ENCODE peak calls at places on chromosomes 4 and X, in five cellular contexts. X is CD8-positive, alpha-beta memory T cell; Y is pancreas; O is uterus; B is Panc1. F is an unnamed sample.

GRCh38 chr4:83993774-83994173 is 457.9 kb downstream of the GPAT3 start:
- DNase-seq in X (no peak), Y (no peak), O (no peak), B (no peak), F (peak; percentile 30)

GRCh38 chr4:173367285-173367684 is 3.5 kb upstream of the SAP30 start:
- DNase-seq in X (no peak), Y (no peak), O (no peak), B (no peak), F (no peak)

GRCh38 chrX:13059269-13059668 is 14.8 kb upstream of the FAM9C start:
- DNase-seq in X (no peak), Y (no peak), O (no peak), B (no peak), F (no peak)

GRCh38 chr4:110854021-110854678 is 231.3 kb upstream of the PITX2 start:
- DNase-seq in X (no peak), Y (no peak), O (no peak), B (peak; percentile 5), F (peak; percentile 94)

GRCh38 chr4:187046471-187046870 is 322.8 kb upstream of the FAT1 start:
- DNase-seq in X (no peak), Y (no peak), O (no peak), B (no peak), F (no peak)

GRCh38 chr4:119508281-119508680 is 120.3 kb downstream of the PDE5A start:
- DNase-seq in X (no peak), Y (no peak), O (no peak), B (no peak), F (no peak)

GRCh38 chrX:115897956-115898355 is 272.6 kb upstream of the AGTR2 start:
- DNase-seq in X (no peak), Y (no peak), O (no peak), B (no peak), F (no peak)

GRCh38 chr4:71026086-71026485 is 32.6 kb downstream of the DCK start:
- DNase-seq in X (no peak), Y (peak; percentile 24), O (no peak), B (no peak), F (no peak)

GRCh38 chr4:112956458-112956857 is 93.0 kb upstream of the ANK2 start:
- DNase-seq in X (no peak), Y (no peak), O (no peak), B (no peak), F (no peak)

GRCh38 chrX:13123857-13124345 is 79.5 kb upstream of the FAM9C start:
- DNase-seq in X (no peak), Y (no peak), O (no peak), B (no peak), F (no peak)

GRCh38 chrX:137743414-137743813 is 177.5 kb downstream of the ZIC3 start:
- DNase-seq in X (no peak), Y (no peak), O (no peak), B (no peak), F (no peak)

GRCh38 chrX:96611619-96612362 is 72.9 kb upstream of the DIAPH2 start:
- DNase-seq in X (no peak), Y (no peak), O (no peak), B (no peak), F (no peak)

GRCh38 chr4:173501592-173502150 is 28.4 kb downstream of the HAND2 start:
- DNase-seq in X (no peak), Y (no peak), O (no peak), B (no peak), F (no peak)

GRCh38 chr4:33831667-33832066 is 2412.6 kb downstream of the ARAP2 start:
- DNase-seq in X (no peak), Y (no peak), O (no peak), B (no peak), F (peak; percentile 19)

GRCh38 chrX:83845397-83845796 is 15.5 kb upstream of the CYLC1 start:
- DNase-seq in X (no peak), Y (no peak), O (no peak), B (peak; percentile 20), F (peak; percentile 2)

GRCh38 chr4:175705407-175705806 is 106.7 kb downstream of the GPM6A start:
- DNase-seq in X (no peak), Y (peak; percentile 2), O (no peak), B (no peak), F (peak; percentile 36)

GRCh38 chrX:49627030-49627777 is 28.4 kb downstream of the GAGE1 start:
- DNase-seq in X (peak; percentile 7), Y (no peak), O (no peak), B (no peak), F (no peak)

GRCh38 chr4:12729384-12729783 is 754.8 kb downstream of the RAB28 start:
- DNase-seq in X (no peak), Y (no peak), O (no peak), B (no peak), F (peak; percentile 50)

GRCh38 chr4:173346074-173346473 is 11.9 kb upstream of the HMGB2 start:
- DNase-seq in X (no peak), Y (no peak), O (no peak), B (no peak), F (no peak)

GRCh38 chr4:78293348-78293747 is 236.2 kb downstream of the FRAS1 start:
- DNase-seq in X (no peak), Y (no peak), O (no peak), B (no peak), F (no peak)

GRCh38 chrX:118459494-118459893 is 36.1 kb upstream of the DOCK11 start:
- DNase-seq in X (peak; percentile 26), Y (no peak), O (no peak), B (peak; percentile 12), F (peak; percentile 57)

GRCh38 chrX:17679820-17680219 is 57.5 kb upstream of the SCML1 start:
- DNase-seq in X (no peak), Y (no peak), O (no peak), B (no peak), F (no peak)

GRCh38 chr4:56414135-56414675 is 21.2 kb downstream of the PPAT start:
- DNase-seq in X (no peak), Y (no peak), O (no peak), B (no peak), F (no peak)

GRCh38 chr4:6111354-6111930 is 88.9 kb downstream of the JAKMIP1 start:
- DNase-seq in X (no peak), Y (no peak), O (no peak), B (no peak), F (no peak)

GRCh38 chr4:1784395-1784788 is 8.7 kb upstream of the FGFR3 start:
- DNase-seq in X (no peak), Y (no peak), O (no peak), B (no peak), F (no peak)

GRCh38 chr4:120155287-120155686 is 88.6 kb upstream of the MAD2L1 start:
- DNase-seq in X (no peak), Y (no peak), O (no peak), B (no peak), F (no peak)

GRCh38 chr4:150583287-150584197 is 1.6 kb downstream of the MAB21L2 start:
- DNase-seq in X (no peak), Y (no peak), O (peak; percentile 12), B (no peak), F (no peak)

GRCh38 chrX:45849261-45849660 is 648.6 kb upstream of the DIPK2B start:
- DNase-seq in X (peak; percentile 16), Y (no peak), O (no peak), B (no peak), F (no peak)

GRCh38 chr4:128283071-128283470 is 4.5 kb downstream of the PGRMC2 start:
- DNase-seq in X (no peak), Y (no peak), O (no peak), B (no peak), F (no peak)

GRCh38 chr4:111778543-111778942 is 366.7 kb upstream of the FAM241A start:
- DNase-seq in X (no peak), Y (no peak), O (no peak), B (no peak), F (peak; percentile 27)

DNA sequence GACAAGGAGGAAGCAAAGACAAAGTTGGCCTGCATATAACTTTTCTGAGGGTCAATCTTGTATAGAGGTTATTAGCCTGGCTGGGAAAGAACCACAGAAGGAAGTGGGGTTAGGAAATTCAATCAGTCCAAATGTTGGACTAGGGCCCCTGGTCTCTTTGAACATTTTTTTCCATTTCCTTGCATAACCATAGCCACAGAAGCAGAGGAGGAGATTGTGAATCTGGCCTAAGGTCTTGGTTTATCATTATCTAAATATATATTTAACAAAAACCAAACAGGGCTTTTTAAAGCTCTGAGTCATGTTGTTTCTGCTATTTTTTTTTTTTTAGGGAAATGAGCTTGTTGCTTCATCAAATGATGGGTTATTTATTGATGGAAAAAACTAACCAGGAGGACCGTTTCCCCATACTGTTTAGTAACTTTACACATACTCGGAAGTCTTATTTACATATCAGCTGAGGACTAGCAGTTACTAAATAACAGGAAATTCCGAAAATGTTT is 97.7 kb upstream of the ACSL4 start:
- DNase-seq in X (no peak), Y (no peak), O (no peak), B (no peak), F (no peak)
- H3K27ac ChIP-seq in X (no peak overlapping the region), Y (no peak overlapping the region), O (no peak overlapping the region), B (no peak overlapping the region), F (no peak overlapping the region)

GRCh38 chr4:94578195-94578594 is 126.5 kb downstream of the PDLIM5 start:
- DNase-seq in X (no peak), Y (no peak), O (no peak), B (no peak), F (no peak)

GRCh38 chr4:94574616-94575015 is 122.9 kb downstream of the PDLIM5 start:
- DNase-seq in X (no peak), Y (no peak), O (no peak), B (no peak), F (no peak)

GRCh38 chr4:94576163-94576562 is 124.4 kb downstream of the PDLIM5 start:
- DNase-seq in X (no peak), Y (no peak), O (no peak), B (no peak), F (no peak)

GRCh38 chr4:94575652-94576051 is 123.9 kb downstream of the PDLIM5 start:
- DNase-seq in X (no peak), Y (no peak), O (no peak), B (no peak), F (no peak)

DNA sequence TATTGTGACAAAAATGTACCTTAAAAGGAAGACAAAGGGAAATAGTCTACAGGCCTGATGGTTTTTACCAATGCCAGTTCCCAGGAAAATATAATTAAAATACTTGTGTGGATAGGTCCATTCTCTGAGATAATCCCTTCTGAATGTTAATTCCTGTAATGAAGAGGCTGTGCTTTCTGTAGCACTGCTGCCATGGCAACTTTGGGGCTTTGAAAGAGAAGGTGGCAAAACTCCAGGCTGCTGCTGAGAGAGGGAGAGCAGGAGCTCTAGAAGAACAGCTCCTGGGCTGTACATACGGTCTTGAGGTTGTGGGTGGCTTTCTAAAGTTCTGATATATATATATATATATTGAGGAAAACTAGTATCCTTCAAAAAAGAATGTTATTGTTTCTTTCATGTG is 125.4 kb downstream of the PDLIM5 start:
- DNase-seq in X (no peak), Y (peak; percentile 24), O (peak; percentile 62), B (no peak), F (peak; percentile 22)
- H3K4me1 ChIP-seq in X (no peaks in the 10 kb centered on the region), Y (no peaks in the 10 kb centered on the region), O (peaks cover 5% of the 10 kb centered on the region), B (no peaks in the 10 kb centered on the region), F (no peaks in the 10 kb centered on the region)

GRCh38 chrX:143757887-143758286 is 37.3 kb upstream of the SPANXN2 start:
- DNase-seq in X (no peak), Y (no peak), O (no peak), B (no peak), F (no peak)
- H3K9me3 ChIP-seq in X (no peaks in the 10 kb centered on the region), Y (no peaks in the 10 kb centered on the region), O (no peaks in the 10 kb centered on the region), B (no peaks in the 10 kb centered on the region), F (no peaks in the 10 kb centered on the region)

DNA sequence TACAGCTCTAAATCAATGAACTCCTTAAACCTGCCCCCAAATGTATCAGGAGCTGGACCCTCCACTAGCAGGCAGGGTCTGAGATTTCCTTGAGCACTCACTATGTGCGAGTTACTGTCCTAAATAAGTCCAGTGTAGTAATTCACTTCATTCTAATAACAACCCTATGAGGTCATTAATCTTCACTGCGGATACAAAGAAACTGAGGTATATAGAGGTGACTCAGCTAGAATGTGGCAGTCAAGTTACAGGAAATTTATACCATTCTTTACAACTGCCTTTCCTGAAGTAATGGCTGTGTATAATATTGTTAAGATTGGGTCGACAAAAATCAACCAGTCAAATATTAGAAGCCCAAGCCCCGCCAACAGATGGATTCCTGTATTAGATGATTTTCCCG is 473.9 kb upstream of the FTHL17 start:
- DNase-seq in X (no peak), Y (no peak), O (no peak), B (no peak), F (no peak)
- H3K27ac ChIP-seq in X (no peak overlapping the region), Y (no peak overlapping the region), O (no peak overlapping the region), B (no peak overlapping the region), F (no peak overlapping the region)

F was measured in SJCRH30.